ENCODE peak calls at places on chromosomes 7 and 10, in seven cellular contexts. One of them, this sample, is unnamed.

GRCh38 chr7:52786174-52786573 is 249.3 kb upstream of the POM121L12 start:
- DNase-seq in fibroblast of mammary gland: no peak
- DNase-seq in cardiac muscle cell: no peak
- DNase-seq in PC-9: no peak
- DNase-seq in spleen: no peak
- DNase-seq in CD8-positive, alpha-beta T cell: no peak
- DNase-seq in esophagus muscularis mucosa: no peak
- DNase-seq in this sample: no peak

GRCh38 chr10:1320739-1321331 is 264.6 kb downstream of the WDR37 start:
- DNase-seq in fibroblast of mammary gland: no peak
- DNase-seq in cardiac muscle cell: no peak
- DNase-seq in PC-9: no peak
- DNase-seq in spleen: no peak
- DNase-seq in CD8-positive, alpha-beta T cell: no peak
- DNase-seq in esophagus muscularis mucosa: no peak
- DNase-seq in this sample: no peak

GRCh38 chr7:128879939-128880746 is 17.5 kb downstream of the ATP6V1F start:
- DNase-seq in fibroblast of mammary gland: peak; percentile 58
- DNase-seq in cardiac muscle cell: peak; percentile 77
- DNase-seq in PC-9: no peak
- DNase-seq in spleen: peak; percentile 78
- DNase-seq in CD8-positive, alpha-beta T cell: no peak
- DNase-seq in esophagus muscularis mucosa: no peak
- DNase-seq in this sample: peak; percentile 19

GRCh38 chr7:17534348-17534747 is 235.9 kb downstream of the AHR start:
- DNase-seq in fibroblast of mammary gland: no peak
- DNase-seq in cardiac muscle cell: no peak
- DNase-seq in PC-9: no peak
- DNase-seq in spleen: no peak
- DNase-seq in CD8-positive, alpha-beta T cell: no peak
- DNase-seq in esophagus muscularis mucosa: no peak
- DNase-seq in this sample: no peak

GRCh38 chr10:61140765-61141392 is 196.9 kb upstream of the RHOBTB1 start:
- DNase-seq in fibroblast of mammary gland: peak; percentile 78
- DNase-seq in cardiac muscle cell: peak; percentile 83
- DNase-seq in PC-9: peak; percentile 42
- DNase-seq in spleen: no peak
- DNase-seq in CD8-positive, alpha-beta T cell: no peak
- DNase-seq in esophagus muscularis mucosa: no peak
- DNase-seq in this sample: peak; percentile 1

GRCh38 chr7:100367676-100368613 is 5.3 kb upstream of the PILRA start:
- DNase-seq in fibroblast of mammary gland: no peak
- DNase-seq in cardiac muscle cell: no peak
- DNase-seq in PC-9: no peak
- DNase-seq in spleen: peak; percentile 92
- DNase-seq in CD8-positive, alpha-beta T cell: no peak
- DNase-seq in esophagus muscularis mucosa: no peak
- DNase-seq in this sample: peak; percentile 40

GRCh38 chr10:442209-442608 is 247.3 kb downstream of the DIP2C start:
- DNase-seq in fibroblast of mammary gland: no peak
- DNase-seq in cardiac muscle cell: no peak
- DNase-seq in PC-9: no peak
- DNase-seq in spleen: no peak
- DNase-seq in CD8-positive, alpha-beta T cell: no peak
- DNase-seq in esophagus muscularis mucosa: no peak
- DNase-seq in this sample: no peak

GRCh38 chr7:74542558-74543117 is 88.9 kb downstream of the GTF2IRD1 start:
- DNase-seq in fibroblast of mammary gland: no peak
- DNase-seq in cardiac muscle cell: peak; percentile 9
- DNase-seq in PC-9: no peak
- DNase-seq in spleen: no peak
- DNase-seq in CD8-positive, alpha-beta T cell: no peak
- DNase-seq in esophagus muscularis mucosa: no peak
- DNase-seq in this sample: no peak

GRCh38 chr10:725786-726185 is 36.3 kb upstream of the DIP2C start:
- DNase-seq in fibroblast of mammary gland: peak; percentile 73
- DNase-seq in cardiac muscle cell: no peak
- DNase-seq in PC-9: no peak
- DNase-seq in spleen: no peak
- DNase-seq in CD8-positive, alpha-beta T cell: no peak
- DNase-seq in esophagus muscularis mucosa: no peak
- DNase-seq in this sample: no peak

GRCh38 chr7:75727881-75728592 is 10.7 kb downstream of the HIP1 start:
- DNase-seq in fibroblast of mammary gland: no peak
- DNase-seq in cardiac muscle cell: peak; percentile 62
- DNase-seq in PC-9: peak; percentile 57
- DNase-seq in spleen: peak; percentile 78
- DNase-seq in CD8-positive, alpha-beta T cell: peak; percentile 28
- DNase-seq in esophagus muscularis mucosa: no peak
- DNase-seq in this sample: no peak

GRCh38 chr10:6301482-6302083 is 98.9 kb downstream of the PFKFB3 start:
- DNase-seq in fibroblast of mammary gland: peak; percentile 19
- DNase-seq in cardiac muscle cell: peak; percentile 17
- DNase-seq in PC-9: no peak
- DNase-seq in spleen: no peak
- DNase-seq in CD8-positive, alpha-beta T cell: no peak
- DNase-seq in esophagus muscularis mucosa: no peak
- DNase-seq in this sample: no peak

GRCh38 chr7:129734400-129734799 is 122.9 kb downstream of the NRF1 start:
- DNase-seq in fibroblast of mammary gland: no peak
- DNase-seq in cardiac muscle cell: no peak
- DNase-seq in PC-9: no peak
- DNase-seq in spleen: no peak
- DNase-seq in CD8-positive, alpha-beta T cell: no peak
- DNase-seq in esophagus muscularis mucosa: no peak
- DNase-seq in this sample: no peak

GRCh38 chr10:101721806-101722205 is 26.8 kb upstream of the FBXW4 start:
- DNase-seq in fibroblast of mammary gland: no peak
- DNase-seq in cardiac muscle cell: no peak
- DNase-seq in PC-9: no peak
- DNase-seq in spleen: no peak
- DNase-seq in CD8-positive, alpha-beta T cell: no peak
- DNase-seq in esophagus muscularis mucosa: no peak
- DNase-seq in this sample: no peak

GRCh38 chr7:26042237-26042636 is 109.8 kb upstream of the NFE2L3 start:
- DNase-seq in fibroblast of mammary gland: no peak
- DNase-seq in cardiac muscle cell: no peak
- DNase-seq in PC-9: no peak
- DNase-seq in spleen: no peak
- DNase-seq in CD8-positive, alpha-beta T cell: no peak
- DNase-seq in esophagus muscularis mucosa: no peak
- DNase-seq in this sample: no peak

DNA sequence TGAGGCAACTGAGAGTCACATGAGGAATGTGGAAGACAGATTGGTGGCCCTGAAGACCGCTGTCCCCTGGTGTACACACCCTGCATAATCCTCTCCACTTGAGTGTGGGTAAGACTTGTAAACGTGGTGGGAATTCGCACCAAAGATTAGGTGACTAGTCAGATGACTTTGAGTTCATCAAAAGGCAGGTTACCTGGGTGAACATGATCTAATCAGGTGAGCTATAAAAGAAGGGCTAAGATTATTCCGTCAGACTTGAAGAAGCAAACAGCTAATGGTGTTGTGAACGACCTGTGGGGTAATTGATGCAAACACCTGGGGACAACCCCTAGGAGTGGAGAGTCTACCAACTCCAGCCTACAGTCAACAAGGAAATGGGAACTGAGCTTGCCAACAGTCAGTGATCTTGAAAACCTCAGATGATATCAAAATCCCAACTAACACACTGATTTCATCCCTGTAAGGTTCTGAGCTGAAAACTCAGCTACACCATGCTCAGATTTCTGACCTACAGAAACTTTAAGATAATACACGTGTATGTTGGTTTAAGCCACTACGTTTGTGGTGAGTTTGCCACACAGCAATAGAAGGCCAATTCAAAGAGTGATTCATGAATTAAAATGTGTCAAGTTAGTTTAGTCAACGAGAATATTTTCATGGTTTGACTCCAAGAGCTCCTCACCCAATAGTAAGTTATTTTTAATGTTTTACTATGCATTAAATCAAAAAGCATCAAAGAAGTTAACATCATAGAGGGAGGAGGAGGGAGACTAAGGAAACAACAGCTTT is 16.7 kb downstream of the PRTFDC1 start:
- DNase-seq in fibroblast of mammary gland: no peak
- DNase-seq in cardiac muscle cell: no peak
- DNase-seq in PC-9: no peak
- DNase-seq in spleen: no peak
- DNase-seq in CD8-positive, alpha-beta T cell: no peak
- DNase-seq in esophagus muscularis mucosa: peak; percentile 79
- DNase-seq in this sample: no peak
- TF ChIP-seq CTCF in fibroblast of mammary gland: no peak
- TF ChIP-seq CTCF in cardiac muscle cell: no peak
- TF ChIP-seq CTCF in PC-9: no peak
- TF ChIP-seq CTCF in spleen: no peak
- TF ChIP-seq CTCF in CD8-positive, alpha-beta T cell: no peak
- TF ChIP-seq CTCF in esophagus muscularis mucosa: no peak
- TF ChIP-seq CTCF in this sample: no peak

DNA sequence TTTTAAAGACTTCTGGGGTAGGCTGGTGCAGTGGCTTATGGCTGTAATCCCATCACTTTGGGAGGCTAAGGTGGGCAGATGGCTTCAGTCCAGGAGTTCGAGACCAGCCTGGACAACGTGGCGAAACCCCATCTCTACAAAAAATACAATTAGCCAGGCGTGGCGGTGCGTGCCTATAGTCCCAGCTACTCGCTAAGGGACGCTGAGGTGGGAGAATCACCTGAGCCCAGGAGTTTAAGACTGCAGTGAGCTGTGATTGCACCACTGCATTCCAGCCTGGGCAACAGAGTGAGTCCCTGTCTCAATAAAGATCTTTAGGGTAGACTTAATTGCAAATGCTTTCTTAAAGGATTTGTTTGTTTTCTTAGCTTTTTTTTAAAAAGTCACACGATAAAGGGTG is 29.3 kb downstream of the PTPN12 start:
- DNase-seq in fibroblast of mammary gland: no peak
- DNase-seq in cardiac muscle cell: no peak
- DNase-seq in PC-9: no peak
- DNase-seq in spleen: no peak
- DNase-seq in CD8-positive, alpha-beta T cell: no peak
- DNase-seq in esophagus muscularis mucosa: no peak
- DNase-seq in this sample: no peak
- H3K4me3 ChIP-seq in fibroblast of mammary gland: no peak overlapping the region
- H3K4me3 ChIP-seq in cardiac muscle cell: no peak overlapping the region
- H3K4me3 ChIP-seq in PC-9: no peak overlapping the region
- H3K4me3 ChIP-seq in spleen: no peak overlapping the region
- H3K4me3 ChIP-seq in CD8-positive, alpha-beta T cell: no peak overlapping the region
- H3K4me3 ChIP-seq in esophagus muscularis mucosa: no peak overlapping the region
- H3K4me3 ChIP-seq in this sample: no peak overlapping the region

DNA sequence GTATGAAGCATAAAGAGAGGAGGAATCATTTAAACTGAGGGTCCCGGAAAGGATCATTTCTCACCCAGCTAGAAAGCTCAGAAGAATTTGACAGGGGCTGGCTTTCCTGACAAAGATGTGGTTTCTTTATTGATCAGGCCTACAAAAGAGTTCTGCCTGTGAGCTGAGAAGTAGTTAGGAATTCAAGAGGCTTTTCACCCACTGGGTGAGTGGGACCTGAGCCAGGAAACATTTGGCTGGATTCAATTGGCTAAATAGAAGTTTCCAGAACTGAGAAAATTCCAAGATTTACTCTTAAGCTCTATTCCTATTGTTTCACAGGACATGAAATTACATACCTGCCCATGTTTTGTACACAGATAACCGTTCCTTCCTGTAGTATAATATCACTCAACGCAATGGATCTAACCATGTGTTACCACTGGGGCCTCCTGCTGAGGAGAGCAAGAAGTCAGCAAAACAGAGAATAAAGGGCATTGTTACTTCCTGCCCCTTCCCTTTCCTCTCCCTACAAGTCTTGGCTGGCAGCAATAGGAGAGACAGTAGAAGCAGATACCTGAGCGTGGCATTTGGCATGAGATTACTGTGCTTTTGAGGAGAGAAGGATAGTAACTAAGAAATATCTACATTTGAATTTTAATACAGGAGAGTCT is 53.9 kb upstream of the PAPSS2 start:
- DNase-seq in fibroblast of mammary gland: no peak
- DNase-seq in cardiac muscle cell: peak; percentile 53
- DNase-seq in PC-9: no peak
- DNase-seq in spleen: no peak
- DNase-seq in CD8-positive, alpha-beta T cell: no peak
- DNase-seq in esophagus muscularis mucosa: no peak
- DNase-seq in this sample: no peak
- TF ChIP-seq CTCF in fibroblast of mammary gland: no peak
- TF ChIP-seq CTCF in cardiac muscle cell: no peak
- TF ChIP-seq CTCF in PC-9: no peak
- TF ChIP-seq CTCF in spleen: no peak
- TF ChIP-seq CTCF in CD8-positive, alpha-beta T cell: no peak
- TF ChIP-seq CTCF in esophagus muscularis mucosa: no peak
- TF ChIP-seq CTCF in this sample: no peak

GRCh38 chr10:21529236-21529910 is 3.9 kb upstream of the SKIDA1 start:
- DNase-seq in fibroblast of mammary gland: no peak
- DNase-seq in cardiac muscle cell: no peak
- DNase-seq in PC-9: no peak
- DNase-seq in spleen: no peak
- DNase-seq in CD8-positive, alpha-beta T cell: no peak
- DNase-seq in esophagus muscularis mucosa: no peak
- DNase-seq in this sample: no peak

GRCh38 chr10:21526952-21527633 is 1.6 kb upstream of the SKIDA1 start:
- DNase-seq in fibroblast of mammary gland: peak; percentile 62
- DNase-seq in cardiac muscle cell: peak; percentile 83
- DNase-seq in PC-9: no peak
- DNase-seq in spleen: peak; percentile 90
- DNase-seq in CD8-positive, alpha-beta T cell: no peak
- DNase-seq in esophagus muscularis mucosa: no peak
- DNase-seq in this sample: no peak

GRCh38 chr10:21530168-21530567 is 3.9 kb upstream of the MLLT10 start:
- DNase-seq in fibroblast of mammary gland: no peak
- DNase-seq in cardiac muscle cell: no peak
- DNase-seq in PC-9: no peak
- DNase-seq in spleen: no peak
- DNase-seq in CD8-positive, alpha-beta T cell: no peak
- DNase-seq in esophagus muscularis mucosa: no peak
- DNase-seq in this sample: no peak

GRCh38 chr10:21527634-21528451 is 2.4 kb upstream of the SKIDA1 start:
- DNase-seq in fibroblast of mammary gland: peak; percentile 58
- DNase-seq in cardiac muscle cell: peak; percentile 54
- DNase-seq in PC-9: no peak
- DNase-seq in spleen: no peak
- DNase-seq in CD8-positive, alpha-beta T cell: no peak
- DNase-seq in esophagus muscularis mucosa: no peak
- DNase-seq in this sample: no peak

DNA sequence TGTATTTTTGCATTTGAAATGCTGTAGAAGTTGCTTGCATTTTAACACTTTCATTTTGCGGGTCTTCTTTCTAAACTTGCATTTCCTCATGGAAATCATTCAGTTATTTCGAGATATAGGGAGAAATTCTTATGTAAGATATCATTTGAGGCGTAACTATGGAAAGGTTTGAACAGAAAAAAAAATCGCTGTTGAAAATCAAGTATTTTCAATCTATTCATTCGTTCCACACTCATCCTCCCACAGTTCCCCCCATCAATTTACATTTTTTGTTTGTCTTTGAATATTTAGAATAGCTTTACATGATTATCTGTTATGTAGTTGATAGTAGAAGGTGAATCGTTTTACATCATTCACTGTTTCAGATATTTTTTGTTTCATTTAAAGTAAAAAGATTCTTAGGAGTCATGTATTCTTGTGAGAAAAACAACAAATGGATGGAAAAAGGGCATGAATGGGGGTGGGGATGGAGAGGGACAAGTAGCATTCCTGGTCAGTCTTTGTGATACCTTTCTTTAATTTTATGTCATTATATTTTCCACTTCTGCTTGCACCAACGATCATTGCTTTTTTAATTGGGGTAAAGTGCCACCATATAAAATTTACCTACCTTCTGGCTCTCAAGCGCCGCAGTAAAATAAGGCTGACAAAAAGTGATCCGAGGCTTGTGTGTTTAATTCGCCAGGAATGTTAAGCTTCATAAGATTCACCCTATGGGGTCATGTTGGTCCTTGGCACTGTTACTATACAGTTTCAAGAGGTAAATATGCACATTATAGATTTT is 3.2 kb upstream of the SKIDA1 start:
- DNase-seq in fibroblast of mammary gland: peak; percentile 25
- DNase-seq in cardiac muscle cell: no peak
- DNase-seq in PC-9: no peak
- DNase-seq in spleen: no peak
- DNase-seq in CD8-positive, alpha-beta T cell: no peak
- DNase-seq in esophagus muscularis mucosa: no peak
- DNase-seq in this sample: no peak
- H3K4me3 ChIP-seq in fibroblast of mammary gland: no peak overlapping the region
- H3K4me3 ChIP-seq in cardiac muscle cell: peak overlapping the region; percentile 53
- H3K4me3 ChIP-seq in PC-9: peak overlapping the region; percentile 71
- H3K4me3 ChIP-seq in spleen: peak overlapping the region; percentile 88
- H3K4me3 ChIP-seq in CD8-positive, alpha-beta T cell: no peak overlapping the region
- H3K4me3 ChIP-seq in esophagus muscularis mucosa: peak overlapping the region; percentile 73
- H3K4me3 ChIP-seq in this sample: no peak overlapping the region

This sample was measured in HL-60.